ENCODE peak calls at places on chromosomes 7 and 10, in five cellular contexts. J is colonic mucosa, R is NT2/D1, S is GM23248, C is SJSA1. F is an unnamed sample. For H3K27me3 and H3K4me1, the result is how much of the 10 kb centered on the place peaks cover.

GRCh38 chr10:106652279-106652678 is 512.2 kb downstream of the SORCS1 start:
- DNase-seq in R (no peak), C (no peak), S (no peak), J (no peak), F (no peak)

GRCh38 chr7:88522771-88523316 is 216.2 kb upstream of the STEAP4 start:
- DNase-seq in C (no peak), S (no peak), R (no peak), J (no peak), F (no peak)

GRCh38 chr7:51459809-51460208 is 143.2 kb upstream of the COBL start:
- DNase-seq in R (peak), S (no peak), J (no peak), C (no peak), F (no peak)

GRCh38 chr10:13271552-13272163 is 28.2 kb downstream of the PHYH start:
- DNase-seq in C (peak), J (peak), S (peak), R (peak), F (peak)

GRCh38 chr7:8481752-8482446 is 48.5 kb downstream of the NXPH1 start:
- DNase-seq in C (no peak), R (no peak), J (no peak), S (no peak), F (no peak)

GRCh38 chr10:89242840-89243586 is 8.6 kb downstream of the LIPA start:
- DNase-seq in S (no peak), C (peak), J (no peak), R (no peak), F (no peak)

GRCh38 chr7:89474456-89474855 is 678.9 kb upstream of the TEX47 start:
- DNase-seq in J (no peak), S (no peak), R (no peak), C (no peak), F (no peak)

GRCh38 chr7:95999481-95999880 is 227.1 kb downstream of the DYNC1I1 start:
- DNase-seq in S (no peak), C (peak), J (no peak), R (no peak), F (no peak)

GRCh38 chr7:129845178-129845971 is 107.4 kb downstream of the UBE2H start:
- DNase-seq in S (peak), C (peak), R (no peak), J (no peak), F (no peak)

GRCh38 chr10:44962870-44963738 is 3.5 kb downstream of the RASSF4 start:
- DNase-seq in J (no peak), C (no peak), R (no peak), S (no peak), F (no peak)

GRCh38 chr10:78936412-78937342 is 132.1 kb upstream of the ZMIZ1 start:
- DNase-seq in R (no peak), J (no peak), C (no peak), S (no peak), F (no peak)

GRCh38 chr10:132133005-132133404 is 53.7 kb upstream of the DPYSL4 start:
- DNase-seq in S (no peak), J (no peak), C (no peak), R (no peak), F (no peak)

GRCh38 chr7:44224216-44224950 is 23.6 kb downstream of the YKT6 start:
- DNase-seq in R (no peak), J (no peak), S (no peak), C (no peak), F (no peak)

GRCh38 chr7:88219781-88220747 is at the start of gene SRI:
- DNase-seq in C (peak), R (peak), J (peak), S (peak), F (peak)

GRCh38 chr7:108424013-108424412 is 32.2 kb downstream of the NRCAM start:
- DNase-seq in C (no peak), S (no peak), J (no peak), R (no peak), F (no peak)

GRCh38 chr7:43647314-43647691 is 64.4 kb downstream of the STK17A start:
- DNase-seq in J (no peak), C (no peak), S (peak), R (peak), F (no peak)

GRCh38 chr7:12475362-12476063 is 71.8 kb upstream of the VWDE start:
- DNase-seq in C (no peak), R (no peak), J (no peak), S (peak), F (no peak)

GRCh38 chr10:97321032-97321806 is 2.1 kb downstream of the FRAT1 start:
- DNase-seq in J (peak), R (no peak), S (no peak), C (no peak), F (no peak)

GRCh38 chr10:119341236-119342016 is 134.1 kb downstream of the GRK5 start:
- DNase-seq in J (no peak), S (peak), R (no peak), C (peak), F (peak)

GRCh38 chr10:88986549-88987242 is 3.9 kb upstream of the FAS start:
- DNase-seq in C (peak), J (no peak), R (no peak), S (peak), F (no peak)

GRCh38 chr10:99766282-99766681 is 16.2 kb upstream of the ABCC2 start:
- DNase-seq in J (no peak), R (no peak), S (no peak), C (no peak), F (no peak)

GRCh38 chr10:29776246-29776645 is 141.5 kb upstream of the SVIL start:
- DNase-seq in C (no peak), R (no peak), J (no peak), S (no peak), F (no peak)

GRCh38 chr10:133275683-133276092 is 980 bp downstream of the ADAM8 start:
- DNase-seq in C (no peak), R (no peak), J (no peak), S (peak), F (no peak)

GRCh38 chr10:34954142-34954541 is 136.0 kb downstream of the CUL2 start:
- DNase-seq in S (no peak), R (no peak), C (no peak), J (peak), F (no peak)

GRCh38 chr7:128918266-128918665 is 7.8 kb upstream of the KCP start:
- DNase-seq in S (no peak), R (no peak), J (no peak), C (no peak), F (no peak)

GRCh38 chr10:21445161-21445560 is 80.3 kb downstream of the SKIDA1 start:
- DNase-seq in J (no peak), R (no peak), C (no peak), S (no peak), F (no peak)

GRCh38 chr7:121480058-121480457 is 84.0 kb upstream of the FAM3C start:
- DNase-seq in S (no peak), J (no peak), R (peak), C (peak), F (no peak)

GRCh38 chr10:118808601-118809371 is 54.0 kb upstream of the CACUL1 start:
- DNase-seq in C (no peak), S (no peak), J (no peak), R (no peak), F (no peak)

GRCh38 chr10:68550747-68551411 is 9.3 kb upstream of the TET1 start:
- DNase-seq in S (peak), J (peak), C (peak), R (peak), F (peak)

GRCh38 chr7:79820387-79820786 is 314.2 kb upstream of the GNAI1 start:
- DNase-seq in J (peak), S (peak), C (no peak), R (no peak), F (peak)

DNA sequence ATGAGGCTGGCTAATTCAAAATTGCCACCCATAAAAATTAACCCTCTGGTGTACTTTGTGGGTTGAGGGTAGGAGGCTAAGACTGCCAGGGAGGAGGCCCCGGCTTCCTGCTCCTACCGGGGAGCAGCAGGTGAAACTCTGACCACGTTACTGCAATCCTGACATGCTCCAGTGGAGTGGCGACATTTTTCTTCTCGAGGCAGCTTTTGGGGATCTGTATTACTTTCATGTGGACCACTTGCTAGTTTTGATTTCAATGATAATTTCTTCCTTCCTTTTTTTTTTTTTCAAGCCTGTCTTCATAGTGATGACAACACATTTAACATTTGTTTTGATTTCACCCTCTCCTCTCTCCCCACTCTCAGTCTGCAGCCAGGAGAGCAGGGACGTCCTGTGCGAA is 14.6 kb downstream of the GATA3 start:
- DNase-seq in R (no peak), S (no peak), J (no peak), C (no peak), F (no peak)
- H3K27me3 ChIP-seq in R (under half), S (under half), J (under half), C (under half), F (under half)

GRCh38 chr10:25824050-25824449 is 110.0 kb upstream of the MYO3A start:
- DNase-seq in C (no peak), R (no peak), S (no peak), J (no peak), F (no peak)
- H3K4me1 ChIP-seq in C (under half), R (under half), S (under half), J (under half), F (under half)

GRCh38 chr10:102426803-102427287 is 5.5 kb downstream of the CUEDC2 start:
- DNase-seq in J (no peak), C (no peak), R (no peak), S (peak), F (no peak)
- H3K27me3 ChIP-seq in J (under half), C (under half), R (under half), S (under half), F (under half)

GRCh38 chr10:102648269-102648888 is 4.1 kb downstream of the TRIM8 start:
- DNase-seq in R (no peak), J (no peak), C (no peak), S (no peak), F (no peak)
- H3K4me1 ChIP-seq in R (under half), J (under half), C (under half), S (under half), F (under half)

GRCh38 chr7:114082567-114082933 is 163.7 kb upstream of the PPP1R3A start:
- DNase-seq in C (peak), S (no peak), J (peak), R (no peak), F (no peak)
- H3K27me3 ChIP-seq in C (half or more), S (under half), J (under half), R (under half), F (under half)

GRCh38 chr10:976316-976715 is 11.9 kb upstream of the GTPBP4 start:
- DNase-seq in S (no peak), R (no peak), C (no peak), J (no peak), F (no peak)
- H3K4me1 ChIP-seq in S (under half), R (under half), C (under half), J (under half), F (under half)

GRCh38 chr10:71665456-71665855 is 54.1 kb downstream of the C10orf105 start:
- DNase-seq in R (no peak), J (no peak), C (no peak), S (no peak), F (no peak)
- H3K27me3 ChIP-seq in R (under half), J (under half), C (under half), S (under half), F (under half)